ENCODE peak calls at places on chromosomes 4 and X, in five cellular contexts. Q is foreskin keratinocyte, Y is ovary, G is thoracic aorta, O is neural progenitor cell. Z is an unnamed sample.

GRCh38 chr4:77636902-77637301 is 31.3 kb downstream of the CXCL13 start:
- DNase-seq in Q (peak; percentile 94), Y (no peak), G (no peak), O (no peak), Z (no peak)

GRCh38 chr4:15601862-15602261 is 53.3 kb downstream of the FBXL5 start:
- DNase-seq in Q (no peak), Y (no peak), G (no peak), O (no peak), Z (no peak)

GRCh38 chr4:107853444-107854325 is 29.0 kb downstream of the SGMS2 start:
- DNase-seq in Q (no peak), Y (no peak), G (no peak), O (no peak), Z (no peak)

GRCh38 chrX:48083212-48083611 is 11.8 kb upstream of the ZNF630 start:
- DNase-seq in Q (no peak), Y (peak; percentile 32), G (no peak), O (peak; percentile 54), Z (peak; percentile 3)

GRCh38 chr4:8376361-8377102 is 64.0 kb downstream of the ACOX3 start:
- DNase-seq in Q (no peak), Y (no peak), G (no peak), O (no peak), Z (no peak)

GRCh38 chr4:94798808-94799207 is 41.1 kb downstream of the BMPR1B start:
- DNase-seq in Q (no peak), Y (no peak), G (no peak), O (no peak), Z (no peak)

GRCh38 chrX:46840946-46841740 is 4.3 kb downstream of the RP2 start:
- DNase-seq in Q (no peak), Y (no peak), G (no peak), O (no peak), Z (no peak)

GRCh38 chr4:95547708-95548471 is 883 bp downstream of the UNC5C start:
- DNase-seq in Q (no peak), Y (peak; percentile 39), G (no peak), O (peak; percentile 58), Z (no peak)

GRCh38 chrX:134745636-134746378 is 87.5 kb upstream of the PLAC1 start:
- DNase-seq in Q (no peak), Y (peak; percentile 44), G (no peak), O (no peak), Z (no peak)

GRCh38 chr4:25113915-25114904 is 46.0 kb downstream of the SEPSECS start:
- DNase-seq in Q (no peak), Y (no peak), G (no peak), O (no peak), Z (no peak)

GRCh38 chrX:150700107-150700506 is 6.9 kb downstream of the MTMR1 start:
- DNase-seq in Q (no peak), Y (no peak), G (no peak), O (no peak), Z (no peak)

GRCh38 chr4:36088542-36088941 is 155.8 kb downstream of the ARAP2 start:
- DNase-seq in Q (no peak), Y (no peak), G (no peak), O (peak; percentile 19), Z (no peak)

GRCh38 chrX:153639177-153640044 is 7.6 kb upstream of the DUSP9 start:
- DNase-seq in Q (no peak), Y (no peak), G (no peak), O (no peak), Z (no peak)

GRCh38 chrX:110045421-110045820 is 42.5 kb downstream of the TMEM164 start:
- DNase-seq in Q (no peak), Y (no peak), G (no peak), O (no peak), Z (no peak)

GRCh38 chr4:136036744-136037143 is 1495.5 kb downstream of the PCDH18 start:
- DNase-seq in Q (peak; percentile 16), Y (no peak), G (no peak), O (no peak), Z (no peak)

GRCh38 chr4:2356123-2357069 is 62.0 kb downstream of the ZFYVE28 start:
- DNase-seq in Q (no peak), Y (no peak), G (no peak), O (no peak), Z (no peak)

GRCh38 chr4:100649478-100649877 is 131.7 kb upstream of the EMCN start:
- DNase-seq in Q (no peak), Y (no peak), G (no peak), O (no peak), Z (no peak)

GRCh38 chr4:47209833-47210232 is 178.5 kb downstream of the GABRB1 start:
- DNase-seq in Q (peak; percentile 58), Y (no peak), G (no peak), O (no peak), Z (no peak)

GRCh38 chrX:65601530-65602281 is 65.7 kb upstream of the MSN start:
- DNase-seq in Q (no peak), Y (peak; percentile 55), G (peak; percentile 67), O (no peak), Z (peak; percentile 56)

GRCh38 chrX:153692611-153693156 is 5.0 kb downstream of the SLC6A8 start:
- DNase-seq in Q (no peak), Y (no peak), G (no peak), O (no peak), Z (no peak)

GRCh38 chr4:124070688-124071484 is 641.6 kb downstream of the ANKRD50 start:
- DNase-seq in Q (no peak), Y (no peak), G (no peak), O (no peak), Z (no peak)

DNA sequence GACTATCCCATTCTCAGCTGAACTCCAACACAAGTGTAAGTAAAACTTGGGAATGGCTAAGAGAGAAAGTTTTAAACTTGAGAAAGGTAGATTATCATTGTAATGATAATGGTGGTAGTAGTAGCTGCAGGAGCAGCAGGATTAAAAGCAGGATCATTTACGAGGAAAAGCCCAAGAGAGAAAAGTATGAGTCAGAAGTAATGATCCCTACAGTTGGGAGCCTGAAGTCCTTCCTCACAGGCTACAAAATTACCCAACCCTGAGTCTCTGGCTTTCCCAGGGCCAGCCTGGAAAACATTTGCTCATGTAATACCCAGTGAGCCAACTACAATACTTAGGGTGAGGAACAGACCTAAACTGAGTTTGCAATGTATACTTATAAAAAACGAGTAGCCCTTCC is 4.4 kb upstream of the PRDM8 start:
- DNase-seq in Q (no peak), Y (no peak), G (no peak), O (no peak), Z (no peak)
- H3K27me3 ChIP-seq in Q (peaks cover 24% of the 10 kb centered on the region), Y (no peaks in the 10 kb centered on the region), G (peaks cover 6% of the 10 kb centered on the region), O (peaks cover 100% of the 10 kb centered on the region), Z (no peaks in the 10 kb centered on the region)

DNA sequence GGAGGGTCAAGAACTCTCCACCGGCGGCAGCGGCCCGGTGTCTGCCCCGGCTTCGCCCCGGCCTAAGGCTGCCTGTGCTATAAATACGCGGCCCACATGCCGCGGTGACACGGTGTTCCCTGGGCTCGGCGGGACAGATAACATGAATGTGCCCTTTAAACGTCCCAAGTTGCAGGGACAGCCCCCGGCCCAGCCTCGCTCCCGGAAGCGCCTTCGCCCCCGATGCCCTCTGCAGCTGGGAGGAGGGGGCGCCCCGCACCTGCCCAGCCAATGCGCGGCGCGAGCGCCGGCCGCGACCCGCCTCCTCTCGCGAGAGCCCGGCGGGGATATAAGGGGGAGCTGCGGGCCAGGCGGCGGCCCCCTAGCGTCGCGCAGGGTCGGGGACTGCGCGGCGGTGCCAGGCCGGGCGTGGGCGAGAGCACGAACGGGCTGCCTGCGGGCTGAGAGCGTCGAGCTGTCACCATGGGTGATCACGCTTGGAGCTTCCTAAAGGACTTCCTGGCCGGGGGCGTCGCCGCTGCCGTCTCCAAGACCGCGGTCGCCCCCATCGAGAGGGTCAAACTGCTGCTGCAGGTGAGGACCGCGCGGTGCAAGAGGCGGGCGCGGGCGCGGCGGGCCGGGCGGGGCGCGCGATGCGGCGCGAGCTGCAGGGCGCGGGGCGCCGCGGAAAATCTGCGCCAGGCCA is at the start of gene SLC25A4:
- DNase-seq in Q (no peak), Y (peak; percentile 89), G (peak; percentile 41), O (peak; percentile 94), Z (peak; percentile 90)
- H3K4me1 ChIP-seq in Q (peaks cover 5% of the 10 kb centered on the region), Y (peaks cover 4% of the 10 kb centered on the region), G (peaks cover 9% of the 10 kb centered on the region), O (peaks cover 15% of the 10 kb centered on the region), Z (peaks cover 8% of the 10 kb centered on the region)

GRCh38 chr4:186255122-186255521 is 10.9 kb upstream of the F11 start:
- DNase-seq in Q (no peak), Y (no peak), G (no peak), O (no peak), Z (no peak)
- H3K27me3 ChIP-seq in Q (no peaks in the 10 kb centered on the region), Y (no peaks in the 10 kb centered on the region), G (no peaks in the 10 kb centered on the region), O (no peaks in the 10 kb centered on the region), Z (no peaks in the 10 kb centered on the region)

DNA sequence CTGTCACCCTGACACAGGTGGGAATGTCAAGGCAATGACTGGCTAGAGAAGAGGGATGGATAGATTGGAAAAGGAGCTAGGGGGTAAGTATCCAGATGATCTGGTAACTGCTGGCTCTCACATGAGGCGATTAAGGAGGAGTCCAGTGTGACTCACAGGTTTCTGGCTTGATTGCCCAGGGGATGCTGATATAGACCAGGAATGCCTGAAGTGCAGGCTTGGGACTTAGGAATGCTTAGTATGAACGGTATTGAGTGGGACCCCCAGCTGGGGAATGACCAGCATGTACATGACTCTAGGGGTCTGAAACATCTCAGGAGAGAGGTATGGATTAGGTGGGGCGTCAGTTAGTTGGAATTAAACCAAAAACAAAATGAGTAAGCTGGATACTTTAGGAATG is 65.8 kb upstream of the PRPS1 start:
- DNase-seq in Q (no peak), Y (no peak), G (no peak), O (no peak), Z (no peak)
- H3K4me1 ChIP-seq in Q (no peaks in the 10 kb centered on the region), Y (no peaks in the 10 kb centered on the region), G (no peaks in the 10 kb centered on the region), O (peaks cover 29% of the 10 kb centered on the region), Z (no peaks in the 10 kb centered on the region)

GRCh38 chr4:80140237-80140636 is 57.1 kb upstream of the PRDM8 start:
- DNase-seq in Q (no peak), Y (no peak), G (no peak), O (no peak), Z (no peak)
- H3K27me3 ChIP-seq in Q (no peaks in the 10 kb centered on the region), Y (no peaks in the 10 kb centered on the region), G (no peaks in the 10 kb centered on the region), O (no peaks in the 10 kb centered on the region), Z (no peaks in the 10 kb centered on the region)

GRCh38 chr4:74656596-74656995 is 137.7 kb downstream of the BTC start:
- DNase-seq in Q (no peak), Y (no peak), G (no peak), O (no peak), Z (no peak)

GRCh38 chr4:74658114-74658513 is 136.2 kb downstream of the BTC start:
- DNase-seq in Q (no peak), Y (no peak), G (no peak), O (no peak), Z (no peak)

GRCh38 chr4:74660866-74661265 is 133.5 kb downstream of the BTC start:
- DNase-seq in Q (no peak), Y (no peak), G (no peak), O (no peak), Z (no peak)

GRCh38 chr4:74661427-74662171 is 132.7 kb downstream of the BTC start:
- DNase-seq in Q (peak; percentile 61), Y (no peak), G (no peak), O (no peak), Z (no peak)

GRCh38 chr4:74659576-74660411 is 134.5 kb downstream of the BTC start:
- DNase-seq in Q (peak; percentile 100), Y (no peak), G (no peak), O (no peak), Z (no peak)
- H3K4me1 ChIP-seq in Q (peaks cover 28% of the 10 kb centered on the region), Y (no peaks in the 10 kb centered on the region), G (no peaks in the 10 kb centered on the region), O (peaks cover 13% of the 10 kb centered on the region), Z (no peaks in the 10 kb centered on the region)

DNA sequence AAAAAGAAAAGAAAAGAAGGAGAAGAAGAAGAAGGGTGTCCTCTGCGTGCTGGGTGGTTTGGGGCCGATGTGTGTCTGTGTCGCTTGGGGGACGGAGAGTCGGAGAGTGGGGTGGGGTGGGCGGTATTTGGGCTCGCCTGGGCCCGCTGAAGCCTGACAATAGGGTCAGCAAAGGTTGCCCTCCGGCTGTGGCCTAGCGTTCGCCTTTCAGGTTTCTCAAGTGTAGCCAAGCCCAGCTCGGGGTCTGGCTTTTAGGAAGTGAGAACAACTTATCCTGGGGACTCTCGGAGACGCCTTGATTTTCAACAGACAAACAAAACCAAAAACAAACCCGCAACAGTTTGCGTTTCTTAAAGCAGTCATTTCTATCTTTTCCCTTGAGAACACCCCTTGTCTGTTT is 4.1 kb upstream of the SOX3 start:
- DNase-seq in Q (no peak), Y (no peak), G (no peak), O (peak; percentile 36), Z (no peak)
- H3K27me3 ChIP-seq in Q (peaks cover 77% of the 10 kb centered on the region), Y (no peaks in the 10 kb centered on the region), G (no peaks in the 10 kb centered on the region), O (peaks cover 64% of the 10 kb centered on the region), Z (no peaks in the 10 kb centered on the region)